ENCODE peak calls at places on chromosomes 12 and 14, in six cellular contexts. W is astrocyte of the spinal cord; D is CD8-positive, alpha-beta memory T cell; C is IMR-90; M is brain microvascular endothelial cell; L is psoas muscle. Y is an unnamed sample.

GRCh38 chr14:29037428-29037827 is 270.8 kb downstream of the FOXG1 start:
- DNase-seq in W (no peak), D (no peak), C (peak; percentile 79), M (no peak), L (no peak), Y (peak; percentile 41)

GRCh38 chr12:29041621-29042020 is 107.5 kb upstream of the FAR2 start:
- DNase-seq in W (peak; percentile 91), D (no peak), C (peak; percentile 76), M (peak; percentile 39), L (no peak), Y (peak; percentile 89)

GRCh38 chr14:74947353-74948227 is 7.8 kb downstream of the PGF start:
- DNase-seq in W (no peak), D (no peak), C (no peak), M (no peak), L (no peak), Y (no peak)

GRCh38 chr12:124863409-124864325 is at the start of gene SCARB1:
- DNase-seq in W (peak; percentile 69), D (peak; percentile 71), C (peak; percentile 64), M (peak; percentile 67), L (peak; percentile 87), Y (peak; percentile 32)

GRCh38 chr12:57868870-57869609 is 22.5 kb upstream of the CTDSP2 start:
- DNase-seq in W (no peak), D (no peak), C (no peak), M (no peak), L (peak; percentile 56), Y (no peak)

GRCh38 chr12:2039034-2039433 is 13.8 kb upstream of the CACNA1C start:
- DNase-seq in W (no peak), D (no peak), C (no peak), M (no peak), L (no peak), Y (no peak)

GRCh38 chr12:130437555-130438242 is 100.0 kb downstream of the PIWIL1 start:
- DNase-seq in W (no peak), D (no peak), C (no peak), M (no peak), L (no peak), Y (no peak)

GRCh38 chr14:91154851-91155625 is 41.2 kb downstream of the DGLUCY start:
- DNase-seq in W (peak; percentile 63), D (peak; percentile 13), C (peak; percentile 72), M (peak; percentile 67), L (no peak), Y (peak; percentile 52)

GRCh38 chr12:1760566-1761382 is 59.6 kb upstream of the LRTM2 start:
- DNase-seq in W (peak; percentile 12), D (no peak), C (peak; percentile 65), M (peak; percentile 3), L (no peak), Y (no peak)

GRCh38 chr14:94649543-94650443 is 37.6 kb downstream of the SERPINA3 start:
- DNase-seq in W (no peak), D (no peak), C (no peak), M (no peak), L (no peak), Y (no peak)

GRCh38 chr12:47088021-47088944 is 8.5 kb upstream of the AMIGO2 start:
- DNase-seq in W (no peak), D (no peak), C (peak; percentile 61), M (peak; percentile 56), L (no peak), Y (no peak)

GRCh38 chr14:46063872-46064271 is 587.7 kb downstream of the RPL10L start:
- DNase-seq in W (no peak), D (no peak), C (no peak), M (no peak), L (no peak), Y (no peak)

GRCh38 chr14:100333867-100334266 is 10.7 kb downstream of the SLC25A47 start:
- DNase-seq in W (no peak), D (no peak), C (no peak), M (no peak), L (no peak), Y (no peak)

GRCh38 chr14:74349757-74350156 is 1.5 kb downstream of the VRTN start:
- DNase-seq in W (no peak), D (no peak), C (no peak), M (no peak), L (no peak), Y (no peak)

GRCh38 chr12:112433551-112433950 is 14.8 kb downstream of the PTPN11 start:
- DNase-seq in W (no peak), D (no peak), C (no peak), M (no peak), L (no peak), Y (no peak)

GRCh38 chr12:47808574-47809380 is 10.9 kb downstream of the HDAC7 start:
- DNase-seq in W (no peak), D (no peak), C (peak; percentile 44), M (no peak), L (no peak), Y (no peak)

GRCh38 chr14:89237923-89238529 is 179.0 kb downstream of the FOXN3 start:
- DNase-seq in W (peak; percentile 38), D (no peak), C (peak; percentile 19), M (no peak), L (no peak), Y (no peak)

GRCh38 chr12:54384591-54385041 is at the start of gene ZNF385A:
- DNase-seq in W (no peak), D (no peak), C (no peak), M (no peak), L (no peak), Y (no peak)
- H3K4me3 ChIP-seq in W (no peak within 1 kb of the TSS), D (no peak within 1 kb of the TSS), C (no peak within 1 kb of the TSS), M (no peak within 1 kb of the TSS), L (peak within 1 kb of the TSS; percentile 67), Y (no peak within 1 kb of the TSS)

GRCh38 chr12:25587346-25587745 is 34.3 kb upstream of the LMNTD1 start:
- DNase-seq in W (no peak), D (no peak), C (no peak), M (no peak), L (no peak), Y (no peak)

GRCh38 chr12:25591132-25591531 is 38.0 kb upstream of the LMNTD1 start:
- DNase-seq in W (no peak), D (no peak), C (no peak), M (no peak), L (no peak), Y (no peak)

GRCh38 chr12:25594376-25594775 is 41.3 kb upstream of the LMNTD1 start:
- DNase-seq in W (no peak), D (no peak), C (no peak), M (no peak), L (no peak), Y (peak; percentile 58)

GRCh38 chr12:25590021-25590721 is 37.1 kb upstream of the LMNTD1 start:
- DNase-seq in W (no peak), D (no peak), C (no peak), M (no peak), L (no peak), Y (no peak)

DNA sequence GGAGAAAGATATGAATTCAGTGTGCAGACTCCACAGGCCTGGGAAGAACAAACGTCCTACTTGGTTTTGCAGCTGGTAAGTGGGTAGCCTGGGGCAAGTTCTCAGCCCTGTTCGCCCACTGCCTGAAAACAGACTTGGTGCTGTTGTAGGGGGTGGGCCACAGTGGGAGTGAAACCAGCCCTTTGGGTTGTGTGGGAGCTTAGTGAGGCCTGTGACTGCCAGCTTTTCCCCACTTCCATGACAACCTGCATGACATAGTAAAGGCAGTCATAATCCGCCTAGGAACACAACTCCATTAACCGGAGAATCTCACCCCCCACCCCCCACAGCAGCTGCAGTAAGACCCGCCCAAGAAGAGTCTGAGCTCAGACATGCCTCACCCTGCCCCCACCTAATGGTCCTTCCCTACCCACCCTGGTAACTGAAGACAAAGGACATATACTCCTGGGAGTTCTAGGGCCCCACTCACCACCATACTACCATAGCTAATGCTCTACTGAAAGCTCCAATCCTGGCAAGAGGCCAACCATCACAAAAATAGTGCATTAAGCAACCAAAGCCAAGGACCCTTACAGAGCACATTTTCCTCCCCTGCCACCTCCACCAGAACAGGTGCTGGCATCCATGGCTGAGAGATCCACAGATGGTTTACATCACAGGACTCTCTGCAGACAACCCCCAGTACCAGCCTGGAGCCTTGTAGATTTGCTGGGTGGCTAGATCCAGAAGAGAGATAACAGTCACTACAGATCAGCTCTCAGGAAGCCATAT is 39.8 kb upstream of the LMNTD1 start:
- DNase-seq in W (no peak), D (no peak), C (no peak), M (no peak), L (no peak), Y (no peak)
- H3K4me3 ChIP-seq in W (no peak overlapping the region), D (no peak overlapping the region), C (no peak overlapping the region), M (no peak overlapping the region), L (no peak overlapping the region), Y (no peak overlapping the region)

DNA sequence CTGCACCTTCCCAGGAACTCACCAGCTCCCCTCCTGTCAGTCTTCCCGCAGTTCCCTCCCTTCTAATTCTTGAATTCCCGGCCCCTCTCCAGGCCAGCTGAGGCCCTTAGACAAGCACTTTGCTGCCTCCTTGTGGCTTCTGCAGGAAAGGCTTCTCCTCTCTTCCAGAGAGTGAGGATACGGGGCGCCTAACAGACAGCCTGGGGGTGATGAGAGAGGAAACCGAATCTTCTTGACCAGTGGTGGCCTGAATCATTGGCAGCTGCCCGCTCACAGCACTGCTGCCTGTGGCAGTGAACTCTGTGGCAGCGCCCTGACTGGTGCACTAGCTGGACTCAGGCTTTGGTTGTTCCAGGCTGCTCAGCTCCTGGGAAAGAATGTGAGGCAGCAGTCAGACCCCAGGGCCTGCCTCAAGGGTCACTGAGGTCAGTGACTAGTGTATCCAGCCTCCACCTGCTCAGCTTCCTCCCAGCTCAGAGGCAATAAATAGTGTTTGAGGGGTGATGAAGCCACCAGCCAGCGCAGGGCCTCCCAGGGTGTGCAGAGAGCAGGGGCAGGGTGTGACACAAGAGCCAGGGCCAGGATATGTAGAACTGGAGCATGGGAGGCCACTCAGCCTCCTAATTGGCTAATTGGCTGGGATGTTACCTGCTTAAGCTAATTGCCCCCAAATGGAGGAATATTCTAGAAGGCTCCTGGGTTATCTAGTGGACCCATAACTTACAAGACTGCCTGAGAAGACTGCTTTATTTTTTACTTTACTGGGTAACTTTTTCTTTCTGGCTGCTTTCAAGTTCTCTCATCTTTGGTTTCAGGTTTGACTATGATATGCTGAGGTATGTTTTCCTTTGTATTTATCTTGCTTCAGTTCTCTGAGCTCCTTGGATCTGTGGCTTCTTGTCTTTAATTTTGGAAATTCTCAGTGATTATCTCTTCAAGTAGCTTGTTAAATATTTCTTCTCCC is 12.9 kb upstream of the MCRS1 start:
- DNase-seq in W (peak; percentile 66), D (peak; percentile 30), C (peak; percentile 77), M (peak; percentile 76), L (peak; percentile 73), Y (peak; percentile 31)
- H3K4me3 ChIP-seq in W (no peak overlapping the region), D (no peak overlapping the region), C (no peak overlapping the region), M (no peak overlapping the region), L (no peak overlapping the region), Y (no peak overlapping the region)

DNA sequence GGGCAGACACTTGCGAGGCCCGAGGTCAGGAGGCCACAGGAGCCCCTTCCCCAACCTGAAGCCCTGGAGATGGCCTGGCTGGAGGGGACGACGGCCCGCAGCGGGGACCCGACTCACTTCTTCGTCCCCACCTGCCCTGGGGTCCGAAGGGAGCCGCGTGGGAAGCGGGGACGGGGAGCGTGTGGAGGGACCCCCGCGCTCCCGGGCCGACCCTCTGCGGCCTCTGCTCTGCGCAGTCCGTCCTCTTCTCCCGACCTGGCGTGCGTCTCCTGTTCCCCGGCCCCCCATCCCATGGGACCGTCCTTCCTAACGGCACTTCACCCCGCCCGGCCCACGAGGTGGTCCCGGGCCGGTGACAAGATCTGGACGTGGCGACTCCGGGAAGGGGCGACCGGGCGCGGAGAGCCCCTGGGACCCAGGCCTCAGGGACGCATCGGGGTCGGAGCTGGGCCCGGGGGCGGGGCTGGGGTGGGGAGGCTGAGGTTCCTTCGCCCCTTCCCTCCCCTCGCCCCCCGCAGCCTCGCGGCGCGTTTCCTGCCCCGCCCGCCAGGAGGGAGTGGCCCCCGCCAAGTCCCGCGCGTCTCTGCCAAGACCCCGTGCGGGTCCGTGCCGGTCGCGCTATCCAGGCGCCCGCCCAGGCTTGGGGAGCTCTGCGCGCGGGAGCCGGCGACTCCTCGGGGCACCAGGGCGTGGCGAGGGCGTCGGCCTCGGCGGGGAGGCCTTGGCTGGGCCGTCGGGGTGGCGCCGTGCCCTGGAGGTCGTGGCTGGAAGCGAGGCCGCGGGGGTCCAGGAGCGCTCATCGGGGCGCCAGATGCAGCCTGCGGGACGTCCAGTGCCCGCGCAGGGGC is 97.1 kb downstream of the TNFAIP2 start:
- DNase-seq in W (no peak), D (no peak), C (no peak), M (no peak), L (peak; percentile 34), Y (no peak)
- H3K4me3 ChIP-seq in W (no peak overlapping the region), D (no peak overlapping the region), C (no peak overlapping the region), M (no peak overlapping the region), L (peak overlapping the region; percentile 65), Y (no peak overlapping the region)

Y was measured in skeletal muscle cell.